ENCODE peak calls at places on chromosomes 5 and 9, in five cellular contexts. W is CD4-positive, CD25-positive, alpha-beta regulatory T cell; P is endothelial cell of umbilical vein; I is lower lobe of right lung; H is pancreas. E is an unnamed sample.
A peak's percentile ranks its signal among the peaks of the same experiment; 100 is the strongest.

GRCh38 chr9:113682297-113682771 is 193.8 kb upstream of the ZNF618 start:
- DNase-seq in P (peak; percentile 85), H (peak; percentile 90), W (no peak), I (peak; percentile 71), E (no peak)

GRCh38 chr5:138640855-138641254 is 65.7 kb upstream of the HSPA9 start:
- DNase-seq in P (no peak), I (no peak), W (no peak), H (no peak), E (no peak)

GRCh38 chr5:157651623-157652376 is 438 bp downstream of the SOX30 start:
- DNase-seq in P (peak; percentile 46), I (peak; percentile 84), W (peak; percentile 84), H (peak; percentile 53), E (peak; percentile 74)

GRCh38 chr9:91817493-91818225 is 132.4 kb downstream of the ROR2 start:
- DNase-seq in W (no peak), H (no peak), P (peak; percentile 21), I (no peak), E (no peak)

GRCh38 chr9:98037362-98037761 is 19.2 kb upstream of the NANS start:
- DNase-seq in H (no peak), W (no peak), P (peak; percentile 25), I (peak; percentile 56), E (no peak)

GRCh38 chr5:75566710-75567309 is 44.4 kb upstream of the ANKDD1B start:
- DNase-seq in P (peak; percentile 96), H (no peak), W (peak; percentile 15), I (no peak), E (no peak)

GRCh38 chr9:131739988-131740648 is at the start of gene RAPGEF1:
- DNase-seq in W (peak; percentile 80), P (no peak), H (peak; percentile 81), I (peak; percentile 86), E (peak; percentile 77)

GRCh38 chr9:109733690-109734089 is 46.3 kb upstream of the PALM2AKAP2 start:
- DNase-seq in P (no peak), I (no peak), H (no peak), W (no peak), E (no peak)

GRCh38 chr5:59039296-59040006 is 456.6 kb downstream of the RAB3C start:
- DNase-seq in I (peak; percentile 95), P (peak; percentile 77), H (peak; percentile 55), W (peak; percentile 83), E (peak; percentile 87)

GRCh38 chr9:112475318-112475717 is 11.3 kb upstream of the KIAA1958 start:
- DNase-seq in I (no peak), P (no peak), H (no peak), W (no peak), E (no peak)

GRCh38 chr5:88892669-88893068 is 9.7 kb upstream of the MEF2C start:
- DNase-seq in W (no peak), P (no peak), H (no peak), I (no peak), E (no peak)

GRCh38 chr5:139451176-139451575 is 11.4 kb downstream of the ECSCR start:
- DNase-seq in H (no peak), W (no peak), P (no peak), I (no peak), E (no peak)

GRCh38 chr9:133715866-133716563 is 22.1 kb downstream of the SARDH start:
- DNase-seq in W (peak; percentile 25), P (no peak), H (no peak), I (no peak), E (peak; percentile 54)

GRCh38 chr9:113687680-113688371 is 188.3 kb upstream of the ZNF618 start:
- DNase-seq in W (no peak), P (no peak), I (no peak), H (no peak), E (no peak)

GRCh38 chr5:27403248-27403882 is 365.0 kb upstream of the CDH9 start:
- DNase-seq in I (no peak), P (no peak), W (no peak), H (no peak), E (no peak)

GRCh38 chr5:125045647-125046046 is 299.2 kb upstream of the ZNF608 start:
- DNase-seq in W (no peak), H (no peak), I (no peak), P (peak; percentile 41), E (no peak)

DNA sequence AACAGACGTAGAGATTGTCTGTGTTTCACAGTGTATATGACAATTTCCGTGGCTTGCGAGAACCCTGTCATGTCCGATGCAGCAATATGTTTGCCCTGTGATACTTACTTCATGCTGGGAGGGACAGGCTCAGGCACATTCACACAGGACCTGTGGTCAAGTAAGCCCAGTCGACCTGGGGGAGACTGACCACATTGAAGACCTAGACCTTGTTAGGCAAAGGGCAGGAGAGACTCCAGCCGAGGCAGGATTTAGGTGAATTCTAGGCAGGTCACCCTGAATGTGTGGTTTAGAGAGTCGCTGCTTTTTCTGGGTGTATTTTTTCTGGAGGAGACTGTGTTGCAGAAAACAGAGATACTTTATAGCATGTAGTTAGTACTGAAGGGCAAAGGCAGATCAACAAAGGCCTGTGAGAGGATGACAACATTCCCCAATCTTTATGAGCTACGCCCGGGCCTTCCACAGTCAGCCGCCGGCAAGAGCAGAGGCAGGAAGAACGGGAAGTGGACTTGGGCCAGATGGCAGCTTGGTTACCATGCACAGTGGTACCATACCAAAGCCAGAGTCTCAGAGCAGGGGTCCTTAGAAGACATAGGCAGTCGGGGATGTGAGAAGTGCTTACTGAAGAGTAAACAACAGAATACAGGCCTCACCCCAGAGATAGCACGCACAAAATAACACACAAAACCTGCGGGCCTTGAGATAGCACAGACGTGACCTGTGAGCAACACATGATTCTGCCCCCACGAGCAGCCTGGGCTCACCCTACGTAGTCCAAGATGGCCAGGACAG is 220.7 kb downstream of the CACNA1B start:
- DNase-seq in W (no peak), I (peak; percentile 17), H (no peak), P (no peak), E (no peak)
- H3K9me3 ChIP-seq in W (no peaks in the 10 kb centered on the region), I (no peaks in the 10 kb centered on the region), H (no peaks in the 10 kb centered on the region), P (no peaks in the 10 kb centered on the region), E (no peaks in the 10 kb centered on the region)

GRCh38 chr5:17743580-17744435 is 109.5 kb downstream of the TAF11L14 start:
- DNase-seq in P (no peak), H (no peak), W (no peak), I (no peak), E (no peak)
- H3K9me3 ChIP-seq in P (no peaks in the 10 kb centered on the region), H (no peaks in the 10 kb centered on the region), W (peaks cover 4% of the 10 kb centered on the region), I (no peaks in the 10 kb centered on the region), E (no peaks in the 10 kb centered on the region)

GRCh38 chr9:122420315-122420714 is 49.5 kb downstream of the PTGS1 start:
- DNase-seq in W (no peak), P (no peak), H (no peak), I (no peak), E (no peak)
- H3K9me3 ChIP-seq in W (peaks cover 10% of the 10 kb centered on the region), P (no peaks in the 10 kb centered on the region), H (no peaks in the 10 kb centered on the region), I (peaks cover 7% of the 10 kb centered on the region), E (peaks cover 15% of the 10 kb centered on the region)

DNA sequence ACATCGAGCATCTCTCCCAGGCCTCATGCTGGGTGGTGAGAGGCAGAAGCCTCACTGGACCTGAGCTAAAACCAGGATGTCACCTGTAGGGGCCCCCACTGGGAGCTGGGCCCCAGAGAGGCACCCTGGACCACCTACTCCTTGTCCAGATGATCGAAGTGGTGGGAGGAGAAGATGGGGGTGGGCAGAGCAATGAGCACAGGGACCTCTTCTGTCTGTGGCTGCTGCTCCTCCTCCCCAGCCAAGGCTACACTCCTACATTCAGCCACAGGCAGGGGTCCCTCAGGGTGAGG is 227.5 kb downstream of the CACNA1B start:
- DNase-seq in W (no peak), P (no peak), H (no peak), I (no peak), E (no peak)
- H3K9me3 ChIP-seq in W (no peaks in the 10 kb centered on the region), P (peaks cover 4% of the 10 kb centered on the region), H (no peaks in the 10 kb centered on the region), I (no peaks in the 10 kb centered on the region), E (no peaks in the 10 kb centered on the region)

DNA sequence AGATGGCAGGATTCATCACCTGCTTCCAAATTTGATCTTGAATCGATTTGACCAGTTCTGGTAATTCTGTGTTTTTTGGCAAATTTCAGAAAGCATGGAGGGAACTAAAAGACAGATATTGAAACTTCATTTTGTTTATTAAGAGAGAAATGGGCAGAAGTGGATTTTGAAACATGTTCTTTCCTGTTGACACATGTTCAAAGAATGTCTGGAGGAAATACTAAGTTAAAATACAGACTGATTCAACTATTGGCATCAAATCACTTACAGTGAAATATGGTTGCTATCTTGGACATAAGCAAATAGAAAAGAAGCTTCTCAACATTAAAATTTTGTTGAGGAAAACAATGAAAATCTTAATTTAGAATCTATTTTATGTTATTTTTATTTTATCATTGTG is 19.3 kb upstream of the GZMK start:
- DNase-seq in P (peak; percentile 67), H (no peak), I (no peak), W (no peak), E (no peak)
- H3K9me3 ChIP-seq in P (no peaks in the 10 kb centered on the region), H (no peaks in the 10 kb centered on the region), I (no peaks in the 10 kb centered on the region), W (no peaks in the 10 kb centered on the region), E (no peaks in the 10 kb centered on the region)

GRCh38 chr9:95350266-95350665 is 32.8 kb upstream of the FANCC start:
- DNase-seq in I (no peak), H (no peak), W (no peak), P (no peak), E (no peak)
- H3K9me3 ChIP-seq in I (no peaks in the 10 kb centered on the region), H (no peaks in the 10 kb centered on the region), W (no peaks in the 10 kb centered on the region), P (no peaks in the 10 kb centered on the region), E (no peaks in the 10 kb centered on the region)